ENCODE peak calls at places on chromosomes 11 and 22, in four cellular contexts. P, A, N and L are unnamed samples.

GRCh38 chr11:68143310-68143689 is 22.1 kb upstream of the CHKA start:
- DNase-seq in A (no peak), P (no peak), N (no peak), L (no peak)

GRCh38 chr11:61509058-61510029 is 795 bp downstream of the LRRC10B start:
- DNase-seq in A (no peak), N (no peak), P (no peak), L (peak; percentile 76)

GRCh38 chr22:40462195-40462988 is 92.0 kb downstream of the SGSM3 start:
- DNase-seq in A (no peak), N (no peak), P (no peak), L (no peak)

GRCh38 chr22:29032584-29032983 is 29.0 kb downstream of the C22orf31 start:
- DNase-seq in P (no peak), N (no peak), A (no peak), L (no peak)

GRCh38 chr22:37218771-37219411 is 6.6 kb upstream of the SSTR3 start:
- DNase-seq in P (no peak), A (no peak), N (no peak), L (no peak)

GRCh38 chr11:105840391-105840790 is 181.6 kb downstream of the MSANTD4 start:
- DNase-seq in P (no peak), N (no peak), A (no peak), L (no peak)

GRCh38 chr22:31340765-31341247 is 5.3 kb downstream of the PATZ1 start:
- DNase-seq in N (no peak), P (no peak), A (no peak), L (no peak)

GRCh38 chr11:84628871-84629625 is 998.1 kb downstream of the DLG2 start:
- DNase-seq in P (no peak), A (no peak), N (no peak), L (no peak)

GRCh38 chr11:512895-513595 is 6.0 kb upstream of the RNH1 start:
- DNase-seq in P (no peak), N (no peak), A (no peak), L (no peak)

GRCh38 chr11:83511646-83512045 is 225.5 kb upstream of the CCDC90B start:
- DNase-seq in A (no peak), N (no peak), P (no peak), L (no peak)

GRCh38 chr22:24053481-24054226 is 42.5 kb downstream of the CABIN1 start:
- DNase-seq in A (no peak), P (no peak), N (no peak), L (no peak)

GRCh38 chr11:77517226-77517625 is 43.3 kb upstream of the PAK1 start:
- DNase-seq in N (no peak), A (no peak), P (no peak), L (no peak)

GRCh38 chr11:26088391-26088790 is 243.5 kb upstream of the ANO3 start:
- DNase-seq in N (no peak), P (no peak), A (no peak), L (no peak)

GRCh38 chr11:103109818-103110388 is 677 bp downstream of the DYNC2H1 start:
- DNase-seq in P (no peak), A (no peak), N (no peak), L (no peak)

GRCh38 chr11:115924744-115925567 is 420.7 kb upstream of the CADM1 start:
- DNase-seq in A (no peak), P (peak; percentile 67), N (no peak), L (no peak)

GRCh38 chr11:70206977-70207376 is 3.9 kb downstream of the FADD start:
- DNase-seq in P (no peak), A (no peak), N (no peak), L (no peak)

GRCh38 chr22:38956551-38956950 is 858 bp upstream of the APOBEC3A start:
- DNase-seq in A (no peak), N (no peak), P (no peak), L (no peak)

GRCh38 chr11:9757809-9758675 is 94.2 kb downstream of the SWAP70 start:
- DNase-seq in N (peak; percentile 95), P (no peak), A (peak; percentile 86), L (peak; percentile 89)

GRCh38 chr11:2090172-2091111 is 48.7 kb downstream of the IGF2 start:
- DNase-seq in A (no peak), P (no peak), N (no peak), L (no peak)

GRCh38 chr11:123429336-123429735 is 733 bp upstream of the GRAMD1B start:
- DNase-seq in P (no peak), A (no peak), N (no peak), L (no peak)

DNA sequence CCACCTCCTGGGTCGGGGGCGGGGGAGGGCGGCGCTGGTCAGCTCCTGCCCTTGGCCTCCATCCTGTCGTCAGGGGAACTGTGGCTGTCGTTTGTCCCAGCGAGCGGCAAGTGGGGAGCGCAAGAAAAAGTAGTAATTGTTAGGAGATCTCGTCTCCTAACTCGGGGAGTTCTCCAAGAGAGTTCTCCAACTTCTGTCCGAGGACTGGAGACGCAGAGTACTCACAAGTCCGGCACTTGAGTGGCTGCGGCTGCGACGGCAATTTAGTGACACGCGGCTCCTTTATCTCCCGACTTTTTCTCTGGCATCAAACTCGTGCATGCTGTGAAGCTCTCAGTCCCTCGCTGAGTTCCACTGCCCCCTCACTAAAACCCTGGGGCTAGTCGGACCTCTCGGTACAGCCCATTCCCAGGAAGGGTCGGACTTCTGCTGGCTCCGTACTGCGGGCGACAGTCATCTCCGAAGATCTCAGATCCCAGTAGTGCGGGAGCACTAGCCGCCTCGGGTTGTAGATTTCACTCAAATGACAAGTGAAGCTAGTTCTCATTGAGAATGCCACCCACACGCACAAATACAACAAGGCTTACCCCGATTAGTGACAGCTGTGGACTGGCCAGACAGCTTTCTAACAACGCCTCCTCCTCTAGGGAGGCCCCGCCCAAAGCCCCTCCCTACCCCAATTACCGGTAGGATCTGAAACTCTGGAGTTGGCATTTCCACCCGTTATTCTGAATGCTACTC is at the start of gene PGR:
- DNase-seq in A (peak; percentile 81), N (no peak), P (no peak), L (peak; percentile 51)
- H3K27me3 ChIP-seq in A (no peaks in the 10 kb centered on the region), N (no peaks in the 10 kb centered on the region), P (peaks cover 41% of the 10 kb centered on the region), L (peaks cover 10% of the 10 kb centered on the region)

DNA sequence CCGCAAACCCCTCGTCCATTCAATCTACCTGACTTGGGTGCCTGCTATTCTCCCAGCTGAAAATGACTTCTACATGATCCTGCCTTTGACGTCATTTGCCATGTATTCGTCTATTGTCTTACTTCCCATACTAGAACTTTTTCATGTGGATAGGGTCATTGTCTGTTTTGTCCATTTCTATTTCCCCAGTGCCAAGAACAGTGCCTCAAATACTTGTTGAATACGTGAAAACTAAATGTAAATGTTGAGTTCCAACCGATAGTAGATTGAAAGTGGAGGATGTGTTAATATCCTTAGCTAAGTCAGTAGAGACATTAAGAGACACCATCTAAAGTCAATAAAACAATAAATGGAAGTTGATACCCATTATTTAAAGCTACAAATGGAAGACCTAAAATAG is 920 bp downstream of the TRIM68 start:
- DNase-seq in A (no peak), N (no peak), P (no peak), L (no peak)
- H3K4me3 ChIP-seq in A (peak overlapping the region; percentile 53), N (peak overlapping the region; percentile 77), P (peak overlapping the region; percentile 82), L (peak overlapping the region; percentile 76)

DNA sequence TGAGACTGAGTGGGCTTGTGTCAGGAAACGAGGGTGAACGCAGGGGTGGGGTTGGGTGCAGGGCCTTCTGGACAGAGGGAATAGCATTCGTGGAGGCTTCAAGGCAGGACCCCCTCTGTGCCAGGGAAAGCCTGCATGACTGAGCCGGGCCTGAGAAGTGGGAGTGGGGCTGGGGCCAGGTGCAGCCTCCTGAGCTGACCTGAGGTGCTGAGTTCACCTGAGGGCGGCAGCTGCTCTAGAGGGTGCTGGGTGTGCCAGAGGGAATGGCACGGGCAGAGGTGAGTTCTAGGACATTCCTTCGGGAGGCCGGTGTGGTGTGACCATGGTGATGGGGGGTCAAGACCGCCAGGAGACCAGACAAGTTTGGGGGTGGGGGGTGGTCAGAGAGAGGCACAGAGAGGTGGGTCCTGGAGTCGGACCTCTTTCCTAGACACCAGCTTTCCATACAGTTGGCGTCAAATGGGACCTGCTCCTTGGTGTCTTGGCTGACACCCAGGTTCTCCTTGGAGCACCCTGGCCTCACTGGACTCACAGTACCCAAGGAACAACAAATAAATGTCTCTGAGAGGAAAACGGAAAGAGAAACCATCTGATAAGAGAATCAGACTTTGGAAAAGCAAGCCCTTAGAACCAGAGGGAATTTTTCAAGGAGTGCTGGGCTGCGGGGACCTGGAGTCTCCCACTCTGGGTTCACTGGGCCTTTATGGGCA is 7.7 kb downstream of the MPPED1 start:
- DNase-seq in N (no peak), P (no peak), A (no peak), L (no peak)
- H3K27me3 ChIP-seq in N (no peaks in the 10 kb centered on the region), P (peaks cover 16% of the 10 kb centered on the region), A (no peaks in the 10 kb centered on the region), L (peaks cover 91% of the 10 kb centered on the region)

DNA sequence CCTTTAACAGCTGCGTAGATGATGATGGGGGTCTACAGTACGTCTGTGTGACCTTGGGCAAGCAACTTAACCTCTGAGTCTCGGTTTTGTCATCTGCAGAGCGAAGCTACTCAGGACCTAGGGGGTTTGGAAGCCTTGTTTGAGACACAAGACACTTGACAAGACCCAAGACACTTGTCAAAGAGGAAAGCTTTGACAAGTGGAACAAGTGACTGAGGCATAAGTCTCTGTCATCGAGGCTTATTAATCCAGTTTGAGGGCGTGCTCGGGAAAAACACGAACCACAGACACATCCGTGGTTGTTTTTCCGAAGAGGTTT is 732 bp upstream of the PC start:
- DNase-seq in A (no peak), P (no peak), N (no peak), L (no peak)
- H3K4me3 ChIP-seq in A (peak overlapping the region; percentile 18), P (peak overlapping the region; percentile 51), N (peak overlapping the region; percentile 75), L (peak overlapping the region; percentile 87)

GRCh38 chr22:22849640-22850610 is 37.7 kb upstream of the IGLL5 start:
- DNase-seq in N (peak; percentile 90), A (no peak), P (no peak), L (no peak)

GRCh38 chr22:22855085-22855484 is 32.5 kb upstream of the IGLL5 start:
- DNase-seq in N (peak; percentile 66), A (no peak), P (no peak), L (no peak)

GRCh38 chr22:22854466-22854865 is 33.1 kb upstream of the IGLL5 start:
- DNase-seq in P (no peak), N (peak; percentile 53), A (no peak), L (no peak)

GRCh38 chr22:22853713-22854112 is 33.9 kb upstream of the IGLL5 start:
- DNase-seq in N (peak; percentile 77), P (no peak), A (no peak), L (no peak)

DNA sequence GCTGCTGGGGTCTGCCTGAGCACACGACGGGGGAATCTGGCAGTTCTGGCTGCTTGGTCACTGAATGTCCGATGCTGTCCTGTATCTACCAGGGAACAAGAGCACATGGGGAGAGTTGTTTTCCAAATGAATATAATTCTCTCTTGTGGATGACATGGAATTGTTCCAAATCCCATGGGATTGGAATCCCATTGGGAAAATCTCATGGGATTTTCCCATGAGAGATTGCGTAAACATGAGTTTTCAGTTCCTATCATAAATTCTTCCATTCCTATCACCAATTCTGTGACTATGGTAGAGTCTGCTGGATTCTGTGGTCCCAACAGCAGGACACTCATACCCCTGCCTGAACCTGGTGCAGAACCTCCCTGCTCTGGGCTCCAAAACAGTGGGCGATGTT is 35.6 kb upstream of the IGLL5 start:
- DNase-seq in A (no peak), P (no peak), N (peak; percentile 47), L (no peak)
- H3K27me3 ChIP-seq in A (no peaks in the 10 kb centered on the region), P (peaks cover 7% of the 10 kb centered on the region), N (peaks cover 8% of the 10 kb centered on the region), L (peaks cover 60% of the 10 kb centered on the region)

GRCh38 chr22:49866134-49866533 is 12.5 kb downstream of the ZBED4 start:
- DNase-seq in A (no peak), P (no peak), N (no peak), L (no peak)
- H3K4me3 ChIP-seq in A (no peak overlapping the region), P (no peak overlapping the region), N (no peak overlapping the region), L (no peak overlapping the region)